ENCODE peak calls at places on chromosomes 11 and 22, in eight cellular contexts. Y, V, C, G, X, Q, H and N are unnamed samples.

GRCh38 chr11:1235615-1236315 is 12.9 kb downstream of the MUC5B start:
- DNase-seq in Y (peak), V (no peak), C (no peak), G (no peak), X (no peak), Q (no peak), H (no peak), N (no peak)

GRCh38 chr11:1194231-1194976 is 28.5 kb upstream of the MUC5B start:
- DNase-seq in Y (peak), V (no peak), C (no peak), G (no peak), X (no peak), Q (no peak), H (no peak), N (no peak)

GRCh38 chr11:35031869-35032268 is 107.1 kb upstream of the CD44 start:
- DNase-seq in Y (no peak), V (no peak), C (no peak), G (no peak), X (no peak), Q (no peak), H (no peak), N (no peak)

GRCh38 chr11:103326070-103326794 is 217.0 kb downstream of the DYNC2H1 start:
- DNase-seq in Y (peak), V (peak), C (peak), G (peak), X (no peak), Q (peak), H (peak), N (peak)

GRCh38 chr11:76073716-76074115 is 132.6 kb downstream of the WNT11 start:
- DNase-seq in Y (peak), V (no peak), C (no peak), G (peak), X (no peak), Q (no peak), H (no peak), N (no peak)

GRCh38 chr11:23205156-23205871 is 345.0 kb upstream of the CCDC179 start:
- DNase-seq in Y (peak), V (no peak), C (no peak), G (peak), X (no peak), Q (no peak), H (no peak), N (no peak)

GRCh38 chr11:130513132-130513531 is 64.7 kb downstream of the ADAMTS15 start:
- DNase-seq in Y (no peak), V (no peak), C (no peak), G (peak), X (no peak), Q (no peak), H (no peak), N (no peak)

GRCh38 chr11:123640677-123641494 is 13.5 kb downstream of the SCN3B start:
- DNase-seq in Y (no peak), V (peak), C (peak), G (peak), X (peak), Q (peak), H (peak), N (peak)

GRCh38 chr11:3225826-3226750 is 6.1 kb downstream of the MRGPRE start:
- DNase-seq in Y (peak), V (no peak), C (no peak), G (no peak), X (no peak), Q (no peak), H (no peak), N (no peak)

GRCh38 chr22:31618471-31619176 is 43.4 kb downstream of the PISD start:
- DNase-seq in Y (peak), V (no peak), C (no peak), G (no peak), X (no peak), Q (no peak), H (no peak), N (no peak)

GRCh38 chr22:43777204-43777671 is 34.9 kb downstream of the EFCAB6 start:
- DNase-seq in Y (peak), V (no peak), C (no peak), G (peak), X (no peak), Q (no peak), H (no peak), N (no peak)

GRCh38 chr22:39612811-39613548 is 42.4 kb downstream of the CACNA1I start:
- DNase-seq in Y (peak), V (no peak), C (no peak), G (no peak), X (no peak), Q (no peak), H (no peak), N (no peak)

GRCh38 chr11:45333506-45333971 is 47.4 kb upstream of the SYT13 start:
- DNase-seq in Y (peak), V (no peak), C (no peak), G (peak), X (no peak), Q (no peak), H (no peak), N (no peak)